ENCODE peak calls at places on chromosome 4, in nine cellular contexts. Z is activated CD4-positive, alpha-beta T cell treated with anti-CD3 and anti-CD28 coated beads, Interleukin-2, amount 10 ng/mL, durations not matched to agents 7 days and 5 days; A is omental fat pad; T is NCI-H1105; P is AG09309; L is globus pallidus; E is bronchial epithelial cell; Y is sigmoid colon; X is adrenal gland. R is an unnamed sample.
A peak's percentile ranks its signal among the peaks of the same experiment; 100 is the strongest.

GRCh38 chr4:23171971-23172370 is 479.2 kb downstream of the GBA3 start:
- DNase-seq in Z (no peak), A (no peak), T (no peak), P (no peak), L (no peak), E (peak; percentile 27), Y (no peak), X (no peak), R (no peak)

GRCh38 chr4:14771091-14771490 is 231.2 kb upstream of the CPEB2 start:
- DNase-seq in Z (no peak), A (no peak), T (no peak), P (no peak), L (peak; percentile 5), E (peak; percentile 93), Y (no peak), X (no peak), R (no peak)

GRCh38 chr4:42436950-42437349 is 39.7 kb downstream of the SHISA3 start:
- DNase-seq in Z (no peak), A (no peak), T (no peak), P (no peak), L (no peak), E (no peak), Y (no peak), X (no peak), R (no peak)

GRCh38 chr4:7649741-7650531 is 215.2 kb upstream of the PSAPL1 start:
- DNase-seq in Z (peak; percentile 55), A (no peak), T (no peak), P (peak; percentile 81), L (no peak), E (peak; percentile 5), Y (peak; percentile 62), X (peak; percentile 40), R (peak; percentile 39)

GRCh38 chr4:929096-929765 is 2.9 kb downstream of the GAK start:
- DNase-seq in Z (no peak), A (no peak), T (no peak), P (no peak), L (no peak), E (no peak), Y (no peak), X (no peak), R (no peak)

GRCh38 chr4:19030048-19030447 is 1008.5 kb upstream of the LCORL start:
- DNase-seq in Z (no peak), A (no peak), T (no peak), P (no peak), L (no peak), E (no peak), Y (no peak), X (no peak), R (no peak)

GRCh38 chr4:91147067-91147466 is 1019.9 kb downstream of the CCSER1 start:
- DNase-seq in Z (no peak), A (no peak), T (no peak), P (no peak), L (no peak), E (no peak), Y (peak; percentile 34), X (no peak), R (no peak)

GRCh38 chr4:140198942-140199341 is 45.0 kb upstream of the MAML3 start:
- DNase-seq in Z (no peak), A (no peak), T (no peak), P (no peak), L (no peak), E (no peak), Y (no peak), X (no peak), R (no peak)

GRCh38 chr4:162510937-162511336 is 347.1 kb upstream of the FSTL5 start:
- DNase-seq in Z (no peak), A (no peak), T (no peak), P (no peak), L (no peak), E (no peak), Y (no peak), X (no peak), R (no peak)

GRCh38 chr4:99205104-99205979 is 13.7 kb downstream of the ADH6 start:
- DNase-seq in Z (no peak), A (no peak), T (no peak), P (no peak), L (no peak), E (peak; percentile 33), Y (no peak), X (no peak), R (no peak)

GRCh38 chr4:545612-546011 is 30.5 kb downstream of the TMEM271 start:
- DNase-seq in Z (no peak), A (no peak), T (no peak), P (no peak), L (no peak), E (no peak), Y (no peak), X (no peak), R (no peak)

GRCh38 chr4:139770361-139770760 is 104.7 kb downstream of the MGST2 start:
- DNase-seq in Z (no peak), A (no peak), T (no peak), P (no peak), L (no peak), E (no peak), Y (no peak), X (no peak), R (no peak)

GRCh38 chr4:23113104-23113503 is 420.4 kb downstream of the GBA3 start:
- DNase-seq in Z (no peak), A (no peak), T (no peak), P (no peak), L (no peak), E (no peak), Y (no peak), X (no peak), R (no peak)

GRCh38 chr4:40331937-40332336 is 3.2 kb upstream of the CHRNA9 start:
- DNase-seq in Z (no peak), A (no peak), T (no peak), P (no peak), L (no peak), E (no peak), Y (no peak), X (no peak), R (no peak)

GRCh38 chr4:37890501-37891220 is at the start of gene TBC1D1:
- DNase-seq in Z (peak; percentile 52), A (no peak), T (peak; percentile 22), P (no peak), L (peak; percentile 36), E (no peak), Y (peak; percentile 93), X (peak; percentile 57), R (peak; percentile 50)

GRCh38 chr4:24595662-24596061 is 11.3 kb upstream of the DHX15 start:
- DNase-seq in Z (no peak), A (no peak), T (no peak), P (no peak), L (no peak), E (peak; percentile 38), Y (no peak), X (no peak), R (no peak)

R was measured in activated naive CD4-positive, alpha-beta T cell treated with Interleukin-2 at 50 U/mL for 16 hours.